ENCODE peak calls at places on chromosomes 5 and 9, in nine cellular contexts. J, D, R, Z, S, B, L, C and I are unnamed samples.

GRCh38 chr9:32117291-32117690 is 267.2 kb upstream of the ACO1 start:
- DNase-seq in J (no peak), D (no peak), R (no peak), Z (no peak), S (no peak), B (no peak), L (no peak), C (no peak), I (no peak)

GRCh38 chr5:114450516-114450909 is 88.6 kb downstream of the KCNN2 start:
- DNase-seq in J (peak), D (peak), R (no peak), Z (no peak), S (no peak), B (no peak), L (no peak), C (no peak), I (peak)

GRCh38 chr5:1293997-1294838 is 650 bp downstream of the TERT start:
- DNase-seq in J (no peak), D (peak), R (no peak), Z (no peak), S (peak), B (no peak), L (no peak), C (no peak), I (no peak)

GRCh38 chr5:139912158-139912557 is 116.5 kb downstream of the PSD2 start:
- DNase-seq in J (no peak), D (no peak), R (no peak), Z (no peak), S (no peak), B (no peak), L (no peak), C (no peak), I (no peak)

GRCh38 chr5:144187699-144188294 is 17.1 kb downstream of the KCTD16 start:
- DNase-seq in J (peak), D (peak), R (peak), Z (peak), S (no peak), B (peak), L (peak), C (peak), I (peak)

GRCh38 chr9:133813749-133814585 is 75.8 kb upstream of the SARDH start:
- DNase-seq in J (peak), D (peak), R (no peak), Z (no peak), S (no peak), B (no peak), L (no peak), C (no peak), I (no peak)

GRCh38 chr9:121358747-121359146 is 11.3 kb downstream of the STOM start:
- DNase-seq in J (no peak), D (no peak), R (no peak), Z (no peak), S (no peak), B (no peak), L (no peak), C (no peak), I (no peak)

GRCh38 chr5:78779771-78780616 is 131.4 kb upstream of the LHFPL2 start:
- DNase-seq in J (peak), D (peak), R (no peak), Z (peak), S (no peak), B (no peak), L (no peak), C (no peak), I (peak)

GRCh38 chr5:163917741-163918140 is 412.3 kb downstream of the MAT2B start:
- DNase-seq in J (no peak), D (no peak), R (no peak), Z (peak), S (no peak), B (no peak), L (no peak), C (no peak), I (peak)

GRCh38 chr9:35907732-35908483 is 1.4 kb upstream of the SPAAR start:
- DNase-seq in J (peak), D (peak), R (peak), Z (peak), S (no peak), B (peak), L (peak), C (no peak), I (peak)

GRCh38 chr9:96498796-96499195 is 48.8 kb downstream of the HABP4 start:
- DNase-seq in J (no peak), D (no peak), R (no peak), Z (no peak), S (no peak), B (no peak), L (no peak), C (no peak), I (no peak)

GRCh38 chr5:122874179-122874875 is 28.9 kb downstream of the SNX24 start:
- DNase-seq in J (peak), D (peak), R (no peak), Z (no peak), S (no peak), B (no peak), L (no peak), C (no peak), I (no peak)

GRCh38 chr9:134626141-134626423 is 15.5 kb upstream of the COL5A1 start:
- DNase-seq in J (no peak), D (no peak), R (no peak), Z (no peak), S (peak), B (no peak), L (no peak), C (no peak), I (no peak)

GRCh38 chr5:1255081-1255561 is 29.9 kb downstream of the SLC6A18 start:
- DNase-seq in J (no peak), D (peak), R (no peak), Z (no peak), S (no peak), B (no peak), L (no peak), C (no peak), I (no peak)

GRCh38 chr9:136711751-136712689 is at the start of gene DIPK1B:
- DNase-seq in J (no peak), D (peak), R (no peak), Z (no peak), S (peak), B (no peak), L (peak), C (peak), I (no peak)

GRCh38 chr5:88393721-88394530 is 125.3 kb upstream of the TMEM161B start:
- DNase-seq in J (no peak), D (no peak), R (no peak), Z (no peak), S (no peak), B (no peak), L (no peak), C (no peak), I (no peak)

GRCh38 chr9:2215941-2216441 is 200.8 kb downstream of the SMARCA2 start:
- DNase-seq in J (peak), D (no peak), R (no peak), Z (no peak), S (no peak), B (no peak), L (no peak), C (no peak), I (no peak)

GRCh38 chr5:172455511-172456061 is 1.3 kb upstream of the SH3PXD2B start:
- DNase-seq in J (peak), D (peak), R (no peak), Z (peak), S (peak), B (no peak), L (no peak), C (no peak), I (no peak)

GRCh38 chr5:134995850-134996402 is 28.2 kb downstream of the CATSPER3 start:
- DNase-seq in J (no peak), D (no peak), R (no peak), Z (no peak), S (no peak), B (no peak), L (no peak), C (no peak), I (no peak)

GRCh38 chr9:104025945-104026344 is 68.2 kb upstream of the SMC2 start:
- DNase-seq in J (peak), D (no peak), R (no peak), Z (no peak), S (no peak), B (no peak), L (no peak), C (no peak), I (no peak)

GRCh38 chr5:67010684-67011409 is 185.8 kb downstream of the CD180 start:
- DNase-seq in J (peak), D (peak), R (no peak), Z (peak), S (no peak), B (no peak), L (no peak), C (no peak), I (peak)

GRCh38 chr9:123081824-123082223 is 48.4 kb downstream of the GPR21 start:
- DNase-seq in J (peak), D (peak), R (peak), Z (peak), S (no peak), B (no peak), L (no peak), C (no peak), I (peak)

GRCh38 chr9:97555164-97555563 is 53.7 kb downstream of the TMOD1 start:
- DNase-seq in J (peak), D (peak), R (no peak), Z (peak), S (no peak), B (no peak), L (no peak), C (no peak), I (no peak)

GRCh38 chr5:117872798-117873368 is 1115.5 kb downstream of the DTWD2 start:
- DNase-seq in J (no peak), D (peak), R (no peak), Z (no peak), S (no peak), B (no peak), L (no peak), C (no peak), I (no peak)

GRCh38 chr5:104706570-104706969 is 1144.0 kb upstream of the NUDT12 start:
- DNase-seq in J (no peak), D (no peak), R (no peak), Z (no peak), S (no peak), B (no peak), L (no peak), C (no peak), I (peak)

GRCh38 chr5:107425541-107426031 is 245.2 kb downstream of the EFNA5 start:
- DNase-seq in J (peak), D (no peak), R (no peak), Z (peak), S (no peak), B (no peak), L (no peak), C (no peak), I (peak)

GRCh38 chr9:133114451-133114885 is 6.6 kb downstream of the RALGDS start:
- DNase-seq in J (no peak), D (peak), R (no peak), Z (peak), S (no peak), B (no peak), L (no peak), C (no peak), I (no peak)

GRCh38 chr9:18796871-18797270 is 236.1 kb downstream of the SAXO1 start:
- DNase-seq in J (no peak), D (peak), R (no peak), Z (no peak), S (no peak), B (no peak), L (no peak), C (no peak), I (no peak)

GRCh38 chr9:130217838-130218237 is 45.6 kb downstream of the NCS1 start:
- DNase-seq in J (no peak), D (no peak), R (no peak), Z (no peak), S (no peak), B (no peak), L (no peak), C (no peak), I (no peak)

GRCh38 chr9:112170235-112170634 is 4.9 kb downstream of the SUSD1 start:
- DNase-seq in J (no peak), D (peak), R (no peak), Z (no peak), S (no peak), B (no peak), L (no peak), C (no peak), I (peak)

GRCh38 chr9:72478993-72479392 is 42.4 kb upstream of the TMC1 start:
- DNase-seq in J (peak), D (no peak), R (no peak), Z (peak), S (no peak), B (no peak), L (no peak), C (no peak), I (no peak)

GRCh38 chr5:123035320-123035949 is 1.1 kb downstream of the PPIC start:
- DNase-seq in J (peak), D (peak), R (peak), Z (peak), S (peak), B (peak), L (peak), C (no peak), I (peak)

GRCh38 chr5:80245986-80246781 is 9.7 kb downstream of the SERINC5 start:
- DNase-seq in J (peak), D (peak), R (no peak), Z (peak), S (no peak), B (no peak), L (no peak), C (no peak), I (no peak)

GRCh38 chr5:128782446-128782845 is 182.8 kb upstream of the SLC27A6 start:
- DNase-seq in J (peak), D (no peak), R (no peak), Z (peak), S (no peak), B (peak), L (no peak), C (no peak), I (peak)

GRCh38 chr5:57396701-57397100 is 85.9 kb downstream of the ACTBL2 start:
- DNase-seq in J (no peak), D (no peak), R (no peak), Z (no peak), S (no peak), B (no peak), L (no peak), C (no peak), I (no peak)

GRCh38 chr5:66848749-66849641 is 252.8 kb downstream of the MAST4 start:
- DNase-seq in J (peak), D (no peak), R (no peak), Z (peak), S (no peak), B (no peak), L (no peak), C (no peak), I (no peak)

GRCh38 chr9:71608825-71609452 is 159.4 kb downstream of the CEMIP2 start:
- DNase-seq in J (peak), D (no peak), R (no peak), Z (peak), S (peak), B (no peak), L (no peak), C (no peak), I (no peak)